ENCODE peak calls at places on chromosome 11, in seven cellular contexts. One of them, this sample, is unnamed.

GRCh38 chr11:126061707-126062678 is 673 bp downstream of the CDON start:
- DNase-seq in HFF-Myc: no peak
- DNase-seq in activated CD8-positive, alpha-beta T cell treated with anti-CD3 and anti-CD28 coated beads for 36 hours: peak
- DNase-seq in upper lobe of right lung: no peak
- DNase-seq in CD4-positive, alpha-beta T cell: no peak
- DNase-seq in endothelial cell: peak
- DNase-seq in progenitor cell of endocrine pancreas: no peak
- DNase-seq in this sample: peak

GRCh38 chr11:129190087-129190486 is 2.0 kb downstream of the ARHGAP32 start:
- DNase-seq in HFF-Myc: no peak
- DNase-seq in activated CD8-positive, alpha-beta T cell treated with anti-CD3 and anti-CD28 coated beads for 36 hours: no peak
- DNase-seq in upper lobe of right lung: no peak
- DNase-seq in CD4-positive, alpha-beta T cell: no peak
- DNase-seq in endothelial cell: no peak
- DNase-seq in progenitor cell of endocrine pancreas: no peak
- DNase-seq in this sample: no peak

GRCh38 chr11:26442131-26442530 is 110.2 kb downstream of the ANO3 start:
- DNase-seq in HFF-Myc: peak
- DNase-seq in activated CD8-positive, alpha-beta T cell treated with anti-CD3 and anti-CD28 coated beads for 36 hours: no peak
- DNase-seq in upper lobe of right lung: no peak
- DNase-seq in CD4-positive, alpha-beta T cell: no peak
- DNase-seq in endothelial cell: no peak
- DNase-seq in progenitor cell of endocrine pancreas: no peak
- DNase-seq in this sample: no peak

GRCh38 chr11:73209892-73210291 is 8.2 kb upstream of the P2RY2 start:
- DNase-seq in HFF-Myc: no peak
- DNase-seq in activated CD8-positive, alpha-beta T cell treated with anti-CD3 and anti-CD28 coated beads for 36 hours: no peak
- DNase-seq in upper lobe of right lung: no peak
- DNase-seq in CD4-positive, alpha-beta T cell: no peak
- DNase-seq in endothelial cell: no peak
- DNase-seq in progenitor cell of endocrine pancreas: no peak
- DNase-seq in this sample: no peak

GRCh38 chr11:38646382-38646781 is 2048.3 kb upstream of the RAG2 start:
- DNase-seq in HFF-Myc: no peak
- DNase-seq in activated CD8-positive, alpha-beta T cell treated with anti-CD3 and anti-CD28 coated beads for 36 hours: no peak
- DNase-seq in upper lobe of right lung: no peak
- DNase-seq in CD4-positive, alpha-beta T cell: no peak
- DNase-seq in endothelial cell: no peak
- DNase-seq in progenitor cell of endocrine pancreas: no peak
- DNase-seq in this sample: no peak

GRCh38 chr11:94401773-94402265 is 600 bp upstream of the GPR83 start:
- DNase-seq in HFF-Myc: no peak
- DNase-seq in activated CD8-positive, alpha-beta T cell treated with anti-CD3 and anti-CD28 coated beads for 36 hours: no peak
- DNase-seq in upper lobe of right lung: no peak
- DNase-seq in CD4-positive, alpha-beta T cell: no peak
- DNase-seq in endothelial cell: no peak
- DNase-seq in progenitor cell of endocrine pancreas: no peak
- DNase-seq in this sample: no peak

GRCh38 chr11:74004046-74004693 is 4.7 kb downstream of the UCP3 start:
- DNase-seq in HFF-Myc: no peak
- DNase-seq in activated CD8-positive, alpha-beta T cell treated with anti-CD3 and anti-CD28 coated beads for 36 hours: no peak
- DNase-seq in upper lobe of right lung: no peak
- DNase-seq in CD4-positive, alpha-beta T cell: no peak
- DNase-seq in endothelial cell: no peak
- DNase-seq in progenitor cell of endocrine pancreas: no peak
- DNase-seq in this sample: no peak

GRCh38 chr11:31651208-31651607 is 141.6 kb downstream of the ELP4 start:
- DNase-seq in HFF-Myc: no peak
- DNase-seq in activated CD8-positive, alpha-beta T cell treated with anti-CD3 and anti-CD28 coated beads for 36 hours: no peak
- DNase-seq in upper lobe of right lung: no peak
- DNase-seq in CD4-positive, alpha-beta T cell: no peak
- DNase-seq in endothelial cell: no peak
- DNase-seq in progenitor cell of endocrine pancreas: no peak
- DNase-seq in this sample: peak

DNA sequence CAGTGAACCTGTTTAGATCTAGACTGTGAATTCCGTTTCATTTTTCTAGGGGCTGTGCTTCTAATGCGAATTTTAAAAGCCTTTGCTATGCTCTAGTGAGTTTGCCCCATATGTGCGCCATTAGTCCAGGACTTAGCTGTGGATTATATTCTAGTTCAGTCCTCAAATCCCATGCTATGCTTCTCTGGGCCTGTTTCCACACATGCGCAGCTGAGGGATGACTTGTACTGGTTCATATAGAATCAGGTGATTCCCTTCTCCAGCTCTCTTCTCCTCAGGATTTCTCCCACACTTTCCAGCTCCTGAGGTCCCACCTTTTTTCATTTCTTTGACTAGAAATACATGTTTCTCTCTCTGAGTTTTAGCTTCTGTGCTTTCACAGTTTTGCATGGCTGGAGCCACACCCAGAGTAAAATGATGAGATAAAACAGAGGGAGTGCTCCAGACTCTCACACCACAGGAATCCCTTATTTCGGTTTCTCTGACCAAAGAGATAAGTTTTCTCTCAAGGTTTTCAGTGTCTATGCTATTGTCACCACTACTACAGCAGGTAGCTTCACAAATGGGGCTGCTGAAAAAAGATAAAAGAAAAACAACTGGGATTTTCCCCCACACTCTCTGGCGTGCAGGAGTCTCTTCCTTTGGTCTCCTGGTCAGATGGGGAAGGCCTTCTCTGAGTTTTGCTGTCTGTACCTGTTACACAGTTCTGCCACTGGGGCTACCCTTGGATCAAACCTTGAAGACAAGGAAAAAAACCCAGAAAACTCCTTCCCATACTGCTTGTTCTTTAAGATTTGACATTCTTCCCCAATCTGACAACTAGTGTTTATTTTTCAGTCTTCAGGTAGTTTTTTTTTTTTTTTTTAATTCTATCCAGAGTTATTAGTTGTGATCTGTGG is 96.2 kb upstream of the TEAD1 start:
- DNase-seq in HFF-Myc: no peak
- DNase-seq in activated CD8-positive, alpha-beta T cell treated with anti-CD3 and anti-CD28 coated beads for 36 hours: no peak
- DNase-seq in upper lobe of right lung: no peak
- DNase-seq in CD4-positive, alpha-beta T cell: no peak
- DNase-seq in endothelial cell: no peak
- DNase-seq in progenitor cell of endocrine pancreas: no peak
- DNase-seq in this sample: no peak
- TF ChIP-seq CTCF in HFF-Myc: no peak
- TF ChIP-seq CTCF in activated CD8-positive, alpha-beta T cell treated with anti-CD3 and anti-CD28 coated beads for 36 hours: no peak
- TF ChIP-seq CTCF in upper lobe of right lung: no peak
- TF ChIP-seq CTCF in CD4-positive, alpha-beta T cell: no peak
- TF ChIP-seq CTCF in endothelial cell: peak
- TF ChIP-seq CTCF in progenitor cell of endocrine pancreas: peak
- TF ChIP-seq CTCF in this sample: no peak

DNA sequence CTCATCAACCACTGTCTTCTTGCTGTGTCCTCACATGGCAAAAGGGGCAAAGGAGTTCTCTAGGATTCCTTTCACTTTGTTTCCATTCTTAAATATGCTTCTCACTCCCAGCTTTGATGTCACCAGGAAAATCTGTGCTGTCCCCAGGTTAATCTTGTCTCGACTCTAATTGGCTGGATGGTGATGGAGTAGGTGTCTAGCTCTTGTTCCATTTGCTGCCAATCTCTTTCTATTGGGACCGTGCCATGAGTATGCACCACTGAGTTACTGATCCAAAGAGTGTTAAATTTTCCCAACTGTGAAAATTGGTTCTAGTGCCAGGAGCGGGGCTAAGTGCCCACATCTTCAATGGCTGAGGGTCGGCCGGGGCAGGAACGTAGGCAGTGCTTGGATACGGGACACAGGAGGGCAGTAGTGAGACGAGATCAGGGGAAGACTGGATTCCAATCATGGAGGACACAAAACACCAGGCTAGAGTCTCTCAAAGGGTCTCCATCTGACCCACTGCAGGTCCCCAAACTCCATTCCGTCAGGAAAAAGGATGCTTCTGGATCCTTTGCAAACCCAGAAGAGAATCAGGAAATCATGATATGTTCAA is 47.7 kb upstream of the CSNK2A3 start:
- DNase-seq in HFF-Myc: no peak
- DNase-seq in activated CD8-positive, alpha-beta T cell treated with anti-CD3 and anti-CD28 coated beads for 36 hours: peak
- DNase-seq in upper lobe of right lung: no peak
- DNase-seq in CD4-positive, alpha-beta T cell: no peak
- DNase-seq in endothelial cell: peak
- DNase-seq in progenitor cell of endocrine pancreas: no peak
- DNase-seq in this sample: peak
- TF ChIP-seq CTCF in HFF-Myc: peak
- TF ChIP-seq CTCF in activated CD8-positive, alpha-beta T cell treated with anti-CD3 and anti-CD28 coated beads for 36 hours: no peak
- TF ChIP-seq CTCF in upper lobe of right lung: peak
- TF ChIP-seq CTCF in CD4-positive, alpha-beta T cell: no peak
- TF ChIP-seq CTCF in endothelial cell: peak
- TF ChIP-seq CTCF in progenitor cell of endocrine pancreas: peak
- TF ChIP-seq CTCF in this sample: no peak

GRCh38 chr11:69048718-69049489 is at the start of gene TPCN2:
- DNase-seq in HFF-Myc: peak
- DNase-seq in activated CD8-positive, alpha-beta T cell treated with anti-CD3 and anti-CD28 coated beads for 36 hours: peak
- DNase-seq in upper lobe of right lung: peak
- DNase-seq in CD4-positive, alpha-beta T cell: peak
- DNase-seq in endothelial cell: peak
- DNase-seq in progenitor cell of endocrine pancreas: peak
- DNase-seq in this sample: peak
- TF ChIP-seq CTCF in HFF-Myc: no peak
- TF ChIP-seq CTCF in activated CD8-positive, alpha-beta T cell treated with anti-CD3 and anti-CD28 coated beads for 36 hours: no peak
- TF ChIP-seq CTCF in upper lobe of right lung: no peak
- TF ChIP-seq CTCF in CD4-positive, alpha-beta T cell: no peak
- TF ChIP-seq CTCF in endothelial cell: no peak
- TF ChIP-seq CTCF in progenitor cell of endocrine pancreas: no peak
- TF ChIP-seq CTCF in this sample: no peak

GRCh38 chr11:134665571-134666268 is 253.7 kb upstream of the B3GAT1 start:
- DNase-seq in HFF-Myc: no peak
- DNase-seq in activated CD8-positive, alpha-beta T cell treated with anti-CD3 and anti-CD28 coated beads for 36 hours: no peak
- DNase-seq in upper lobe of right lung: no peak
- DNase-seq in CD4-positive, alpha-beta T cell: no peak
- DNase-seq in endothelial cell: no peak
- DNase-seq in progenitor cell of endocrine pancreas: no peak
- DNase-seq in this sample: no peak
- TF ChIP-seq CTCF in HFF-Myc: no peak
- TF ChIP-seq CTCF in activated CD8-positive, alpha-beta T cell treated with anti-CD3 and anti-CD28 coated beads for 36 hours: no peak
- TF ChIP-seq CTCF in upper lobe of right lung: no peak
- TF ChIP-seq CTCF in CD4-positive, alpha-beta T cell: no peak
- TF ChIP-seq CTCF in endothelial cell: no peak
- TF ChIP-seq CTCF in progenitor cell of endocrine pancreas: no peak
- TF ChIP-seq CTCF in this sample: no peak

GRCh38 chr11:69086741-69087524 is 38.2 kb downstream of the TPCN2 start:
- DNase-seq in HFF-Myc: no peak
- DNase-seq in activated CD8-positive, alpha-beta T cell treated with anti-CD3 and anti-CD28 coated beads for 36 hours: no peak
- DNase-seq in upper lobe of right lung: no peak
- DNase-seq in CD4-positive, alpha-beta T cell: no peak
- DNase-seq in endothelial cell: no peak
- DNase-seq in progenitor cell of endocrine pancreas: no peak
- DNase-seq in this sample: no peak

GRCh38 chr11:69084371-69084770 is 35.6 kb downstream of the TPCN2 start:
- DNase-seq in HFF-Myc: no peak
- DNase-seq in activated CD8-positive, alpha-beta T cell treated with anti-CD3 and anti-CD28 coated beads for 36 hours: no peak
- DNase-seq in upper lobe of right lung: no peak
- DNase-seq in CD4-positive, alpha-beta T cell: no peak
- DNase-seq in endothelial cell: no peak
- DNase-seq in progenitor cell of endocrine pancreas: no peak
- DNase-seq in this sample: no peak

GRCh38 chr11:69085490-69086095 is 36.9 kb downstream of the TPCN2 start:
- DNase-seq in HFF-Myc: no peak
- DNase-seq in activated CD8-positive, alpha-beta T cell treated with anti-CD3 and anti-CD28 coated beads for 36 hours: no peak
- DNase-seq in upper lobe of right lung: no peak
- DNase-seq in CD4-positive, alpha-beta T cell: no peak
- DNase-seq in endothelial cell: no peak
- DNase-seq in progenitor cell of endocrine pancreas: no peak
- DNase-seq in this sample: no peak

GRCh38 chr11:69087811-69088210 is 39.1 kb downstream of the TPCN2 start:
- DNase-seq in HFF-Myc: no peak
- DNase-seq in activated CD8-positive, alpha-beta T cell treated with anti-CD3 and anti-CD28 coated beads for 36 hours: no peak
- DNase-seq in upper lobe of right lung: no peak
- DNase-seq in CD4-positive, alpha-beta T cell: no peak
- DNase-seq in endothelial cell: no peak
- DNase-seq in progenitor cell of endocrine pancreas: no peak
- DNase-seq in this sample: no peak

GRCh38 chr11:69086152-69086551 is 37.4 kb downstream of the TPCN2 start:
- DNase-seq in HFF-Myc: no peak
- DNase-seq in activated CD8-positive, alpha-beta T cell treated with anti-CD3 and anti-CD28 coated beads for 36 hours: no peak
- DNase-seq in upper lobe of right lung: no peak
- DNase-seq in CD4-positive, alpha-beta T cell: no peak
- DNase-seq in endothelial cell: no peak
- DNase-seq in progenitor cell of endocrine pancreas: no peak
- DNase-seq in this sample: no peak
- TF ChIP-seq CTCF in HFF-Myc: peak
- TF ChIP-seq CTCF in activated CD8-positive, alpha-beta T cell treated with anti-CD3 and anti-CD28 coated beads for 36 hours: no peak
- TF ChIP-seq CTCF in upper lobe of right lung: no peak
- TF ChIP-seq CTCF in CD4-positive, alpha-beta T cell: no peak
- TF ChIP-seq CTCF in endothelial cell: no peak
- TF ChIP-seq CTCF in progenitor cell of endocrine pancreas: no peak
- TF ChIP-seq CTCF in this sample: no peak

GRCh38 chr11:7278314-7278917 is 26.7 kb downstream of the SYT9 start:
- DNase-seq in HFF-Myc: peak
- DNase-seq in activated CD8-positive, alpha-beta T cell treated with anti-CD3 and anti-CD28 coated beads for 36 hours: peak
- DNase-seq in upper lobe of right lung: no peak
- DNase-seq in CD4-positive, alpha-beta T cell: no peak
- DNase-seq in endothelial cell: peak
- DNase-seq in progenitor cell of endocrine pancreas: no peak
- DNase-seq in this sample: peak
- TF ChIP-seq CTCF in HFF-Myc: peak
- TF ChIP-seq CTCF in activated CD8-positive, alpha-beta T cell treated with anti-CD3 and anti-CD28 coated beads for 36 hours: peak
- TF ChIP-seq CTCF in upper lobe of right lung: peak
- TF ChIP-seq CTCF in CD4-positive, alpha-beta T cell: peak
- TF ChIP-seq CTCF in endothelial cell: peak
- TF ChIP-seq CTCF in progenitor cell of endocrine pancreas: peak
- TF ChIP-seq CTCF in this sample: peak

DNA sequence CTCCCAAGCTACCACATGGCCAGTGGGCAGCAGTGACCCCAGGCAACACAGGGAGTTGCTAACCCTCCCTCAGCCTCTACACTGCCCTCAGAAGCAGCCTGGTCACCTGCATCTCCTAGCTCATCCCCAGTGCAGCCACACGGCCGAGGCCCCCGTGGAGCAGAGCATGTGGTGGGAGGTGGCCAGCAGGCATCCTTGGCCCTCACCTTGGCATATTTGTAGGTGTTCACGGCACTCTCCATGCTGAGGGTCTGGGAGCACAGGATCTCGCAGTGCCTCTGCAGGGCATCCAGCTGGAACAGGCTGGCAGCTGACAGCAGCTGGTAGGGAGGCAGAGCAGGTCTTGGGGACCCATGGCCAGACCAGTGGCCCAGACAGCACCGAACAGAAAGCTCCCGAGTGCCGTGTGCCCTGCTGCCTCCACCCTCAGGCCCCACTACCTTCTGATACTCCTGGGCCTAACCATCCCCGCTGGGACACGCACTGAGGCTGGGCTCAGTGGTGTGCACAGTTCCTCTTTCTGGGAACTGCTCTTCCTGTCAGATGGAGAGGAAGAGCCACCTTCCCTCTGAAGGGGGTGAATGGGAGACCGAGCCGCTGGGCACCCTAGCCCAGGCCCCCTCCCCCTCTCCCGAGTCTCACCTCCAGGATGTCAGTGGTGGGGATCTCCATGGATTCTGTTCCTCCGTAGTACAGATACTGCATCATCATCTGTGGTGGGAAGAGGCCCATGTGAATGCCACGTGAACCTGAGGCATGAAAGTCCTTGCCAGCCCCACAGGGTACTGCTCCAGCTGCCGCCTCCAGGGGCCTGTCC is 48.8 kb downstream of the NAT10 start:
- DNase-seq in HFF-Myc: no peak
- DNase-seq in activated CD8-positive, alpha-beta T cell treated with anti-CD3 and anti-CD28 coated beads for 36 hours: no peak
- DNase-seq in upper lobe of right lung: no peak
- DNase-seq in CD4-positive, alpha-beta T cell: no peak
- DNase-seq in endothelial cell: no peak
- DNase-seq in progenitor cell of endocrine pancreas: no peak
- DNase-seq in this sample: peak
- TF ChIP-seq CTCF in HFF-Myc: no peak
- TF ChIP-seq CTCF in activated CD8-positive, alpha-beta T cell treated with anti-CD3 and anti-CD28 coated beads for 36 hours: no peak
- TF ChIP-seq CTCF in upper lobe of right lung: no peak
- TF ChIP-seq CTCF in CD4-positive, alpha-beta T cell: no peak
- TF ChIP-seq CTCF in endothelial cell: no peak
- TF ChIP-seq CTCF in progenitor cell of endocrine pancreas: no peak
- TF ChIP-seq CTCF in this sample: no peak

This sample was measured in GM20000.